ENCODE peak calls at places on chromosomes 13 and 19, in five cellular contexts. One of them, this sample, is unnamed.

GRCh38 chr19:14517446-14517839 is 754 bp downstream of the DNAJB1 start:
- DNase-seq in H1: no peak
- DNase-seq in H9: no peak
- DNase-seq in IMR-90: peak; percentile 28
- DNase-seq in mesenchymal stem cell: no peak
- DNase-seq in this sample: no peak

GRCh38 chr13:51520524-51520923 is 63.7 kb upstream of the WDFY2 start:
- DNase-seq in H9: no peak
- DNase-seq in mesenchymal stem cell: peak; percentile 37
- DNase-seq in IMR-90: peak; percentile 80
- DNase-seq in H1: no peak
- DNase-seq in this sample: no peak

GRCh38 chr13:110206170-110206569 is 100.8 kb downstream of the COL4A1 start:
- DNase-seq in IMR-90: no peak
- DNase-seq in H9: no peak
- DNase-seq in H1: no peak
- DNase-seq in mesenchymal stem cell: no peak
- DNase-seq in this sample: no peak

GRCh38 chr19:42421591-42422031 is 5.6 kb downstream of the LIPE start:
- DNase-seq in H1: no peak
- DNase-seq in mesenchymal stem cell: no peak
- DNase-seq in H9: no peak
- DNase-seq in IMR-90: no peak
- DNase-seq in this sample: no peak

GRCh38 chr19:1010586-1011510 is 10.1 kb downstream of the TMEM259 start:
- DNase-seq in H1: no peak
- DNase-seq in mesenchymal stem cell: no peak
- DNase-seq in H9: no peak
- DNase-seq in IMR-90: no peak
- DNase-seq in this sample: no peak

GRCh38 chr13:95231393-95231792 is 69.9 kb downstream of the ABCC4 start:
- DNase-seq in H1: no peak
- DNase-seq in mesenchymal stem cell: no peak
- DNase-seq in IMR-90: no peak
- DNase-seq in H9: no peak
- DNase-seq in this sample: no peak

GRCh38 chr19:21749090-21749489 is 18.3 kb downstream of the ZNF100 start:
- DNase-seq in H1: no peak
- DNase-seq in H9: no peak
- DNase-seq in IMR-90: peak; percentile 29
- DNase-seq in mesenchymal stem cell: no peak
- DNase-seq in this sample: no peak

GRCh38 chr19:36009220-36009619 is 607 bp upstream of the SYNE4 start:
- DNase-seq in H9: peak; percentile 72
- DNase-seq in IMR-90: peak; percentile 48
- DNase-seq in H1: no peak
- DNase-seq in mesenchymal stem cell: peak; percentile 65
- DNase-seq in this sample: peak; percentile 55

GRCh38 chr19:11064831-11065303 is 24.4 kb upstream of the LDLR start:
- DNase-seq in H1: no peak
- DNase-seq in H9: no peak
- DNase-seq in IMR-90: no peak
- DNase-seq in mesenchymal stem cell: no peak
- DNase-seq in this sample: no peak

GRCh38 chr13:43356566-43356965 is 333.2 kb downstream of the DNAJC15 start:
- DNase-seq in H1: no peak
- DNase-seq in IMR-90: peak; percentile 10
- DNase-seq in H9: no peak
- DNase-seq in mesenchymal stem cell: no peak
- DNase-seq in this sample: no peak

GRCh38 chr13:37627428-37627827 is 28.9 kb upstream of the POSTN start:
- DNase-seq in H1: no peak
- DNase-seq in IMR-90: no peak
- DNase-seq in H9: no peak
- DNase-seq in mesenchymal stem cell: no peak
- DNase-seq in this sample: no peak

GRCh38 chr19:1911098-1911497 is 5.9 kb downstream of the ADAT3 start:
- DNase-seq in mesenchymal stem cell: no peak
- DNase-seq in H1: no peak
- DNase-seq in IMR-90: no peak
- DNase-seq in H9: no peak
- DNase-seq in this sample: no peak

GRCh38 chr13:60745343-60745742 is 348.3 kb downstream of the TDRD3 start:
- DNase-seq in H9: no peak
- DNase-seq in mesenchymal stem cell: peak; percentile 3
- DNase-seq in IMR-90: no peak
- DNase-seq in H1: no peak
- DNase-seq in this sample: no peak

GRCh38 chr13:74920945-74921725 is 560.8 kb downstream of the TBC1D4 start:
- DNase-seq in IMR-90: no peak
- DNase-seq in mesenchymal stem cell: peak; percentile 29
- DNase-seq in H9: no peak
- DNase-seq in H1: no peak
- DNase-seq in this sample: no peak

GRCh38 chr13:36531746-36532486 is 99.6 kb downstream of the CCNA1 start:
- DNase-seq in H1: no peak
- DNase-seq in H9: no peak
- DNase-seq in IMR-90: no peak
- DNase-seq in mesenchymal stem cell: peak; percentile 47
- DNase-seq in this sample: no peak

DNA sequence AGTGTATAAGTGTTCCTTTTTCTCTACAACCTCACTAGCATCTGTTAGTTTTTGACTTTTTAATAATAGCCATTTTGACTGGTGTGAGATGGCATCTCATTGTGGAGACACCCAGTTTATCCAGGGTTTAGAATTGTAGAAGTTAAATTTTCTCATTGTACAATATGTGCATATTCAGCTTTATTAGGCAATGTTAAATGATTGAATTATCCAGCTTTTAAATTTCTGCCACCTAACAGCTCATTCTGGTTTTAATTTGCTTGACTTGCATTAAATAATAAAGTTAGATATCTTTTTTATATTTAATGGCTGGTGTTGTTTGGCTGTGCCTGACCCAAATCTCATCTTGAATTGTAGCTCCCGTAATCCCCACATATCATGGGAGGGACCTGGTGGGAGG is 46.7 kb upstream of the ZNF30 start:
- DNase-seq in IMR-90: no peak
- DNase-seq in H9: no peak
- DNase-seq in mesenchymal stem cell: no peak
- DNase-seq in H1: no peak
- DNase-seq in this sample: no peak
- H2BK15ac ChIP-seq in IMR-90: no peak overlapping the region
- H2BK15ac ChIP-seq in H9: no peak overlapping the region
- H2BK15ac ChIP-seq in mesenchymal stem cell: no peak overlapping the region
- H2BK15ac ChIP-seq in H1: no peak overlapping the region
- H2BK15ac ChIP-seq in this sample: no peak overlapping the region

DNA sequence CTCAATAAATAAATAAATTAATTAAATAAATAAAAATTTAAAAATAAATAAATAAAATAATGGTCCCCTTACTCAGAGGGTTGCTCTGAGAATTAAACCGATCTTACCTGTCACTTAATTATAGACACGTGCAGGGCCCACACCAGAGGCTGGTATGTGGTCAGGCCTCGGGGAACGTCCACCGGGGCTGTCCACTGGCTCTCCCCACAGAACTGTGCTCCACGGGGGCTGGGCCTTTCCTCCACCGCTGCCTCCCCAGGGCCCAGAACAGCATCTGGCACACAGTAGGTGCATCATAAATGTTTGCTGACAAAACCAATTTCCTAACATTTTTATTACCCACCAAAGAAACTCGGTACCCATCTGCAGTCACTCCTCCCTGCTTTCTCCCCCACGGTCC is 69.2 kb downstream of the CEBPG start:
- DNase-seq in IMR-90: no peak
- DNase-seq in mesenchymal stem cell: no peak
- DNase-seq in H1: no peak
- DNase-seq in H9: no peak
- DNase-seq in this sample: no peak
- H4K91ac ChIP-seq in IMR-90: no peak overlapping the region
- H4K91ac ChIP-seq in mesenchymal stem cell: no peak overlapping the region
- H4K91ac ChIP-seq in H1: no peak overlapping the region
- H4K91ac ChIP-seq in H9: no peak overlapping the region
- H4K91ac ChIP-seq in this sample: no peak overlapping the region

GRCh38 chr19:19460761-19461265 is 54.5 kb downstream of the TSSK6 start:
- DNase-seq in mesenchymal stem cell: peak; percentile 57
- DNase-seq in H1: no peak
- DNase-seq in IMR-90: peak; percentile 30
- DNase-seq in H9: peak; percentile 59
- DNase-seq in this sample: no peak
- H3K79me1 ChIP-seq in mesenchymal stem cell: peaks cover 18% of the 10 kb centered on the region
- H3K79me1 ChIP-seq in H1: peaks cover 39% of the 10 kb centered on the region
- H3K79me1 ChIP-seq in IMR-90: peaks cover 37% of the 10 kb centered on the region
- H3K79me1 ChIP-seq in H9: peaks cover 3% of the 10 kb centered on the region
- H3K79me1 ChIP-seq in this sample: peaks cover 26% of the 10 kb centered on the region

DNA sequence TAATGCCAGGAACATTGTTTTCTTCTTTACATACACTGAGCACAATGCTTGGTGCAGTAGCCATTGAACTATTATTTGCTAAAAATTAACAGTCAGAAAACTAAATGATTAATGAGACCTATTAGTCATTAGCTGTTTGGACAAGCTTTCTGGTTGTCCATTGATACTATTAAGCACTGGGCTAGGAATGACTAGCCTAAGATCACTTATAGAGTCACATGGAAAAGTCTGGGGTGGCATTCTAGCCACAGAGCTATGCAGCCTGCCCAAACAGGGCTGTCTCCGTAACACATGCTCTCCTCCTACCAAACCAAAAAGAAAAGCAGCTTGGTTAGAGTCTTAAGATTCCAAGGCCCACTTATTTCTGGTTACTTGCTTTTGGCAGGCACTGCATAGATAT is 193.5 kb upstream of the NBEA start:
- DNase-seq in H9: no peak
- DNase-seq in mesenchymal stem cell: peak; percentile 19
- DNase-seq in H1: no peak
- DNase-seq in IMR-90: no peak
- DNase-seq in this sample: no peak
- H2BK15ac ChIP-seq in H9: no peak overlapping the region
- H2BK15ac ChIP-seq in mesenchymal stem cell: no peak overlapping the region
- H2BK15ac ChIP-seq in H1: no peak overlapping the region
- H2BK15ac ChIP-seq in IMR-90: no peak overlapping the region
- H2BK15ac ChIP-seq in this sample: no peak overlapping the region

This sample was measured in neuronal stem cell.